ENCODE peak calls at places on chromosomes 11 and 22, in nine cellular contexts. W, V, E, O, J, D, R, S and F are unnamed samples.

GRCh38 chr11:46639197-46639839 is 22.0 kb downstream of the ATG13 start:
- DNase-seq in W (no peak), V (peak; percentile 51), E (no peak), O (no peak), J (no peak), D (no peak), R (no peak), S (no peak), F (no peak)

GRCh38 chr11:118930152-118930712 is 4.5 kb upstream of the BCL9L start:
- DNase-seq in W (peak; percentile 68), V (peak; percentile 76), E (peak; percentile 56), O (peak; percentile 91), J (peak; percentile 93), D (peak; percentile 78), R (peak; percentile 99), S (peak; percentile 95), F (peak; percentile 90)

GRCh38 chr11:13152736-13153541 is 124.7 kb upstream of the BMAL1 start:
- DNase-seq in W (peak; percentile 52), V (peak; percentile 53), E (peak; percentile 38), O (no peak), J (no peak), D (no peak), R (no peak), S (no peak), F (no peak)

GRCh38 chr22:35777335-35777975 is 59.8 kb downstream of the APOL5 start:
- DNase-seq in W (peak; percentile 85), V (peak; percentile 78), E (peak; percentile 6), O (no peak), J (no peak), D (no peak), R (no peak), S (no peak), F (no peak)

GRCh38 chr11:111331711-111332479 is 33.5 kb downstream of the POU2AF3 start:
- DNase-seq in W (peak; percentile 65), V (peak; percentile 65), E (no peak), O (no peak), J (no peak), D (peak; percentile 77), R (no peak), S (no peak), F (no peak)

GRCh38 chr11:75767228-75767572 is 1.4 kb upstream of the DGAT2 start:
- DNase-seq in W (no peak), V (no peak), E (no peak), O (no peak), J (no peak), D (peak; percentile 9), R (no peak), S (no peak), F (no peak)

GRCh38 chr11:114366331-114367243 is 33.7 kb downstream of the C11orf71 start:
- DNase-seq in W (peak; percentile 59), V (peak; percentile 78), E (peak; percentile 84), O (no peak), J (no peak), D (no peak), R (no peak), S (no peak), F (no peak)

GRCh38 chr11:16946477-16947282 is 67.5 kb downstream of the PLEKHA7 start:
- DNase-seq in W (no peak), V (no peak), E (no peak), O (no peak), J (no peak), D (no peak), R (no peak), S (no peak), F (no peak)